ENCODE peak calls at places on chromosomes 11 and 22, in four cellular contexts. One of them, this sample, is unnamed.

GRCh38 chr11:77253690-77254089 is 47.8 kb downstream of the GDPD4 start:
- DNase-seq in AG10803: no peak
- DNase-seq in GM12878: no peak
- DNase-seq in AG09319: no peak
- DNase-seq in this sample: no peak

GRCh38 chr11:66068154-66068821 is 1.8 kb upstream of the PACS1 start:
- DNase-seq in AG10803: peak; percentile 60
- DNase-seq in GM12878: no peak
- DNase-seq in AG09319: peak; percentile 25
- DNase-seq in this sample: peak; percentile 83

GRCh38 chr22:47374273-47374771 is 611.9 kb downstream of the TBC1D22A start:
- DNase-seq in GM12878: no peak
- DNase-seq in AG10803: no peak
- DNase-seq in AG09319: no peak
- DNase-seq in this sample: no peak

GRCh38 chr11:1536065-1536843 is 35.8 kb downstream of the DUSP8 start:
- DNase-seq in GM12878: no peak
- DNase-seq in AG10803: no peak
- DNase-seq in AG09319: no peak
- DNase-seq in this sample: no peak

GRCh38 chr11:7524831-7525230 is 11.0 kb downstream of the PPFIBP2 start:
- DNase-seq in AG10803: no peak
- DNase-seq in AG09319: no peak
- DNase-seq in GM12878: no peak
- DNase-seq in this sample: no peak

GRCh38 chr11:84720706-84721402 is 906.3 kb downstream of the DLG2 start:
- DNase-seq in GM12878: no peak
- DNase-seq in AG09319: no peak
- DNase-seq in AG10803: peak; percentile 13
- DNase-seq in this sample: no peak

GRCh38 chr11:60871378-60872061 is 4.2 kb downstream of the ZP1 start:
- DNase-seq in GM12878: no peak
- DNase-seq in AG09319: no peak
- DNase-seq in AG10803: peak; percentile 36
- DNase-seq in this sample: peak; percentile 45

GRCh38 chr11:42841563-42841962 is 470.2 kb upstream of the API5 start:
- DNase-seq in AG09319: no peak
- DNase-seq in AG10803: no peak
- DNase-seq in GM12878: no peak
- DNase-seq in this sample: no peak

GRCh38 chr11:73760066-73760679 is 701 bp downstream of the RAB6A start:
- DNase-seq in AG10803: peak; percentile 30
- DNase-seq in AG09319: no peak
- DNase-seq in GM12878: no peak
- DNase-seq in this sample: peak; percentile 54

GRCh38 chr11:10452211-10452767 is 2.8 kb upstream of the AMPD3 start:
- DNase-seq in AG09319: no peak
- DNase-seq in GM12878: no peak
- DNase-seq in AG10803: no peak
- DNase-seq in this sample: no peak

GRCh38 chr11:124193221-124193945 is 10.2 kb downstream of the OR10D3 start:
- DNase-seq in AG10803: no peak
- DNase-seq in GM12878: no peak
- DNase-seq in AG09319: peak; percentile 11
- DNase-seq in this sample: no peak

GRCh38 chr22:27270818-27271510 is 530.6 kb downstream of the MN1 start:
- DNase-seq in GM12878: no peak
- DNase-seq in AG09319: no peak
- DNase-seq in AG10803: no peak
- DNase-seq in this sample: no peak

GRCh38 chr11:28822596-28822995 is 714.4 kb downstream of the METTL15 start:
- DNase-seq in AG10803: no peak
- DNase-seq in GM12878: no peak
- DNase-seq in AG09319: no peak
- DNase-seq in this sample: no peak

GRCh38 chr11:113651018-113651417 is 55.1 kb downstream of the TMPRSS5 start:
- DNase-seq in AG09319: no peak
- DNase-seq in GM12878: no peak
- DNase-seq in AG10803: no peak
- DNase-seq in this sample: no peak

GRCh38 chr22:19128946-19129727 is 2.0 kb upstream of the TSSK2 start:
- DNase-seq in GM12878: no peak
- DNase-seq in AG10803: no peak
- DNase-seq in AG09319: no peak
- DNase-seq in this sample: no peak

GRCh38 chr22:49616356-49617231 is 211.1 kb downstream of the BRD1 start:
- DNase-seq in AG09319: no peak
- DNase-seq in GM12878: no peak
- DNase-seq in AG10803: no peak
- DNase-seq in this sample: no peak

GRCh38 chr11:132858203-132858602 is 674.1 kb downstream of the OPCML start:
- DNase-seq in GM12878: no peak
- DNase-seq in AG10803: peak; percentile 49
- DNase-seq in AG09319: no peak
- DNase-seq in this sample: no peak

GRCh38 chr11:107720305-107720775 is 8.5 kb upstream of the SLN start:
- DNase-seq in AG10803: no peak
- DNase-seq in GM12878: no peak
- DNase-seq in AG09319: no peak
- DNase-seq in this sample: no peak

GRCh38 chr22:19776433-19777031 is 16.0 kb downstream of the TBX1 start:
- DNase-seq in AG09319: no peak
- DNase-seq in AG10803: peak; percentile 52
- DNase-seq in GM12878: no peak
- DNase-seq in this sample: peak; percentile 83

GRCh38 chr22:47918276-47918928 is 1156.0 kb downstream of the TBC1D22A start:
- DNase-seq in GM12878: peak; percentile 47
- DNase-seq in AG10803: no peak
- DNase-seq in AG09319: no peak
- DNase-seq in this sample: no peak

GRCh38 chr11:8070417-8071101 is 10.5 kb upstream of the TUB start:
- DNase-seq in AG09319: no peak
- DNase-seq in AG10803: peak; percentile 41
- DNase-seq in GM12878: no peak
- DNase-seq in this sample: peak; percentile 63

GRCh38 chr11:64601605-64602465 is 10.8 kb downstream of the SLC22A12 start:
- DNase-seq in GM12878: no peak
- DNase-seq in AG09319: no peak
- DNase-seq in AG10803: no peak
- DNase-seq in this sample: no peak

GRCh38 chr11:18091731-18092130 is 14.2 kb downstream of the SAAL1 start:
- DNase-seq in GM12878: no peak
- DNase-seq in AG10803: peak; percentile 6
- DNase-seq in AG09319: no peak
- DNase-seq in this sample: no peak

GRCh38 chr11:23903044-23903704 is 593.7 kb upstream of the LUZP2 start:
- DNase-seq in AG09319: no peak
- DNase-seq in GM12878: no peak
- DNase-seq in AG10803: peak; percentile 80
- DNase-seq in this sample: peak; percentile 57

GRCh38 chr11:96037267-96037990 is 113.5 kb upstream of the MTMR2 start:
- DNase-seq in GM12878: no peak
- DNase-seq in AG10803: peak; percentile 64
- DNase-seq in AG09319: no peak
- DNase-seq in this sample: peak; percentile 75

GRCh38 chr11:36231300-36231699 is 57.9 kb downstream of the COMMD9 start:
- DNase-seq in GM12878: no peak
- DNase-seq in AG09319: no peak
- DNase-seq in AG10803: peak; percentile 62
- DNase-seq in this sample: peak; percentile 85

GRCh38 chr11:115676768-115677167 is 172.6 kb upstream of the CADM1 start:
- DNase-seq in AG10803: peak; percentile 80
- DNase-seq in AG09319: no peak
- DNase-seq in GM12878: no peak
- DNase-seq in this sample: peak; percentile 34

DNA sequence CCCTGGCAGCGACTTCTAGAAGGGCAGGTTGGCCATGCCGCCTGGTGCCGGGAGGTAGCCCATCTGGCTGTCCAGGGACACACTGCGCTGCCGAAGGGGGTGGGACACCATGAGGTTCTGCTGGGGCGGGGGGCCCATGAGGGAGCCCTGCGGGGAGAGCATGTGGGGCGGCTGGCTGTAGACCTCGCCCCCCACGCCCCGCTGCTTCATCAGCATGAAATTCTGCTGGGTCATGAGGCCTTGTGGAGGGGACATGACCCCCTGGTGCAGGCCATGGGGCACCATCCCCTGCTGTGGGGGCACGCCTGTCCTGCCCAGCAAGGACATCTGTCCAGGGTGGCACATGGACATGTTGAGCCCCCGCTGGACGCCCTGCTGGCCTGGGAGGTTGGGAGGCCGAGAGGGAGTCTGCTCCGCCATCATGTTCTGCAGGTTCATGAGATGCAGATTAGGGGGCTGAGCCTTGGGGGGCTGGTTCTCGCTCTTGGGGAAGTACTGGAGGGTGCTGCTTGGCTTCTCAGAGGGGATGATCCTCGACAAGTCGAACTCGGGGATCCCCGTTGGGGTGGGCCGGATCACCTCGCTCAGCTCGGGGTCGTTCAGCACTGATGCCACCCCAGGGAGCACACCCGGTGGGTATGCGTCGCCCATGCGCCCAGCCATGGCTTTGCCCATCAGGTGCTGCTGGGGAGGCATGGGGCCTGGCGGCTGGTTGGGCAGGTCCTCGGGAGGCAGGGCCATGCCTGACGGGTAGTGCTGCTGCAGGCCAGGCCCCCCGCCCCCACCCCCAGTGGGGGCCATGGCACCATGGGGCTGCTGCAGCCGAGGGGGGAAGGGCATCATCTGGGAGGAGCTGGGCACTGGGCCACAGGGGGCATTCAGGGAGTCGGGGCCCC is 15.0 kb downstream of the CXCR5 start:
- DNase-seq in AG10803: no peak
- DNase-seq in GM12878: no peak
- DNase-seq in AG09319: no peak
- DNase-seq in this sample: no peak
- TF ChIP-seq CTCF in AG10803: no peak
- TF ChIP-seq CTCF in GM12878: no peak
- TF ChIP-seq CTCF in AG09319: no peak
- TF ChIP-seq CTCF in this sample: no peak

GRCh38 chr11:22130462-22131053 is 62.3 kb upstream of the ANO5 start:
- DNase-seq in AG09319: no peak
- DNase-seq in AG10803: no peak
- DNase-seq in GM12878: no peak
- DNase-seq in this sample: no peak
- TF ChIP-seq CTCF in AG09319: peak; percentile 23
- TF ChIP-seq CTCF in AG10803: no peak
- TF ChIP-seq CTCF in GM12878: peak; percentile 37
- TF ChIP-seq CTCF in this sample: no peak

DNA sequence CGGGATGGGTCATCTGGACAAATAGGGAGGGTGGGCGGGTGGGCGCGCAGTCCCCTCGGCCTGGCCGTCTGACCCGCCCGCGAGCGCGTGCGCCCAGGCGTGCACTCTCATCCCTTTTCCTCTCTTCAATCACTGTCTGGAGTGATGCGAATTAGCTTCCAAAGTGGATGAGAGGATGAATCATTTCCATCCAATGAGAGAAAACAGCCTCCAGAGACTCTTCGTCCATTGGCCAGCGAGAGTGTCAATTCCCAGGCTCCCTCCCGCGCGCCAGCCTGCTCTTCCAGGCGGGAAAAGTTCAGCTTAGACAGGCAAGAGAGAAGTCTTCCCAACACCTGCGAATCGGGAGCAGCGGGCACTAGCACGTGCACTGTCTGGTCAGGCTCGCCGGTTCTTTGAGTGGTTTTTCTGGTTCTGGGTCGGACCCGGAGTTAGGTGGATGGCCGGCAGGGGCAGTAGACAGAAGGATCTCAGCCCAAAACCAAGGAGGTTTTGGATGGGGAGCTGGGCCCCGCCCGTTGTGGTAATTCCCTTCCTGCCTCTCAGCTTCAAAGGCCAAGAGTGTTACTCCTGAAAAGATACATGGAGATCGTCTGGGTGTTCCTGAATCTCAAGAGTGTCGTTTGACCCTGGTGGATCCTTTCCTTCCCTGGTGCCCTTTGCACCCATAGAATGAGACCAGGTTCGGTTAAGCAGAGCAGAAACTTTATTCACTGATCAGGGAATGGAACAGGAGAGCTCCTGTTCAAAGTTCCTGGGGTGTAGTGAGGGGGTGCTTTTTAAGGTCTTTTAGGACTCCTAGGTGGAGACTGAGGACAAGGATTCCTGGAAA is 33.4 kb upstream of the GLYATL1 start:
- DNase-seq in AG09319: peak; percentile 71
- DNase-seq in GM12878: no peak
- DNase-seq in AG10803: peak; percentile 90
- DNase-seq in this sample: peak; percentile 67
- TF ChIP-seq CTCF in AG09319: peak; percentile 60
- TF ChIP-seq CTCF in GM12878: no peak
- TF ChIP-seq CTCF in AG10803: peak; percentile 46
- TF ChIP-seq CTCF in this sample: peak; percentile 24

DNA sequence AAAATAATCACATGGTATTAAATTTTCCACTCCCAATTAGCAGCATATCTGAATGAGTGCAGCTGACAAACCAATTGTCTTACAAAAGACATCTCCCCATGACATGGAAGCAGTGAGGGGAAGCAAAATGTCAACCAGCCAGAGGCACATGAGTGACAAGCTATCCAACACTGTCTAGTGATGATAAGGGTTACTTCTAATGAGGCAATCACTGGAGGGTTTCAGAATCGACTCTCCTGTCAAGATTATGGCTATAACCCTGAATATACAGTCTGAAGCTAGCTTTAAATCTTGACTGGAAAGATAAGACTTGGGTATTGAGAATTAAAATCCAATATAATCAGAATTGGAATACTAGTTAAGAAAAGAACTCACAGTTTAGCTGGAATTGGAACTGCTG is 50.3 kb downstream of the AMBRA1 start:
- DNase-seq in GM12878: no peak
- DNase-seq in AG10803: no peak
- DNase-seq in AG09319: no peak
- DNase-seq in this sample: no peak
- TF ChIP-seq CTCF in GM12878: no peak
- TF ChIP-seq CTCF in AG10803: no peak
- TF ChIP-seq CTCF in AG09319: no peak
- TF ChIP-seq CTCF in this sample: no peak

DNA sequence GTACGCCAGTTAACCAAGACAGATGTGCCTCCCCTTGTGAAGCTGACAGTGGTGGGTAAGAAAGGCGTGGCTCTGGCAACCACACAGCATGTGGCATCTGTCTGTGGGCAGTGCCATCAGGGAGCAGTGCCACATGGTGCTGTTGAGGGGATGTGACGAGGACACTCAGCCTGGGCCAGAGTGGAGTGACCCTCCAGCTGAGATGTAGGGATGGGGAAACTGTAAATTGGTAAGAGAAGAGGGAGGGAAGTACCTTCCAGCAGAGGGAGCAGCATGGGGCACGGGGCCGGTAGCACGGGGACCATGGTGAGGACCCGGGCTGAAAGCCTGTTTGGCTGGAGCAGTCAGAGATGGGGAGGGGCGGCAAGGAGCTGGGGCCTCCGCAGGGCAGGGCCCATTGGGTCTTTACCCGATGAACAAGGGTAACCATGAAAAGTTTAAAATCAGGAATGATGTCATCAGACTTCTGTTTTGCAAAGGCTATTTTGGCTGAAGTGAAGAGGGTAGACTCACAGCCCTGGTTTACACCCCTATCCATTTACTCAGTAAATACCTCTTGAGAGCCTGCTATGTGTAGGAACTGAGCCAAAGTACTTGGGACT is 10.4 kb downstream of the TMPRSS6 start:
- DNase-seq in AG09319: no peak
- DNase-seq in GM12878: no peak
- DNase-seq in AG10803: no peak
- DNase-seq in this sample: no peak
- TF ChIP-seq CTCF in AG09319: no peak
- TF ChIP-seq CTCF in GM12878: peak; percentile 38
- TF ChIP-seq CTCF in AG10803: no peak
- TF ChIP-seq CTCF in this sample: peak; percentile 15